ENCODE peak calls at places on chromosomes 11 and 22, in eight cellular contexts. J is body of pancreas, P is lower lobe of right lung, W is brain microvascular endothelial cell, Q is breast epithelium, F is uterus, M is endothelial cell, D is foreskin fibroblast. S is an unnamed sample.

GRCh38 chr22:21082248-21082647 is 36.5 kb downstream of the LRRC74B start:
- DNase-seq in J (no peak), P (no peak), W (no peak), Q (no peak), F (no peak), M (no peak), D (no peak), S (no peak)

GRCh38 chr22:20424937-20425587 is 12.6 kb downstream of the SCARF2 start:
- DNase-seq in J (no peak), P (no peak), W (peak; percentile 24), Q (no peak), F (peak; percentile 53), M (no peak), D (no peak), S (peak; percentile 7)

GRCh38 chr11:128521697-128522062 is 65.7 kb downstream of the ETS1 start:
- DNase-seq in J (peak; percentile 41), P (peak; percentile 51), W (no peak), Q (no peak), F (peak; percentile 50), M (no peak), D (no peak), S (no peak)

GRCh38 chr22:17234144-17234623 is 14.9 kb upstream of the ADA2 start:
- DNase-seq in J (no peak), P (peak; percentile 33), W (no peak), Q (no peak), F (no peak), M (peak; percentile 50), D (no peak), S (no peak)

GRCh38 chr11:116176484-116177005 is 596.2 kb downstream of the BUD13 start:
- DNase-seq in J (no peak), P (no peak), W (no peak), Q (no peak), F (no peak), M (no peak), D (no peak), S (no peak)

GRCh38 chr22:30005213-30005857 is 74.9 kb upstream of the HORMAD2 start:
- DNase-seq in J (peak; percentile 79), P (peak; percentile 62), W (peak; percentile 72), Q (no peak), F (peak; percentile 78), M (peak; percentile 74), D (peak; percentile 50), S (peak; percentile 75)

GRCh38 chr11:47254381-47254780 is 3.4 kb upstream of the NR1H3 start:
- DNase-seq in J (no peak), P (peak; percentile 39), W (no peak), Q (no peak), F (no peak), M (no peak), D (peak; percentile 27), S (no peak)

GRCh38 chr11:128155590-128155989 is 431.8 kb downstream of the ETS1 start:
- DNase-seq in J (no peak), P (no peak), W (no peak), Q (no peak), F (no peak), M (no peak), D (no peak), S (no peak)

GRCh38 chr11:133007020-133007584 is 525.2 kb downstream of the OPCML start:
- DNase-seq in J (no peak), P (no peak), W (no peak), Q (no peak), F (no peak), M (no peak), D (no peak), S (no peak)

GRCh38 chr11:2376751-2377451 is at the start of gene CD81:
- DNase-seq in J (peak; percentile 59), P (peak; percentile 65), W (no peak), Q (no peak), F (peak; percentile 67), M (peak; percentile 68), D (no peak), S (peak; percentile 82)

GRCh38 chr11:121613724-121614123 is 161.0 kb upstream of the SORL1-AS1 start:
- DNase-seq in J (no peak), P (no peak), W (no peak), Q (no peak), F (no peak), M (no peak), D (no peak), S (no peak)

GRCh38 chr11:29125621-29126020 is 891.2 kb downstream of the KCNA4 start:
- DNase-seq in J (no peak), P (no peak), W (no peak), Q (no peak), F (no peak), M (no peak), D (peak; percentile 53), S (peak; percentile 4)

GRCh38 chr11:133576351-133576750 is 44.0 kb upstream of the OPCML start:
- DNase-seq in J (no peak), P (no peak), W (no peak), Q (no peak), F (no peak), M (no peak), D (no peak), S (no peak)

DNA sequence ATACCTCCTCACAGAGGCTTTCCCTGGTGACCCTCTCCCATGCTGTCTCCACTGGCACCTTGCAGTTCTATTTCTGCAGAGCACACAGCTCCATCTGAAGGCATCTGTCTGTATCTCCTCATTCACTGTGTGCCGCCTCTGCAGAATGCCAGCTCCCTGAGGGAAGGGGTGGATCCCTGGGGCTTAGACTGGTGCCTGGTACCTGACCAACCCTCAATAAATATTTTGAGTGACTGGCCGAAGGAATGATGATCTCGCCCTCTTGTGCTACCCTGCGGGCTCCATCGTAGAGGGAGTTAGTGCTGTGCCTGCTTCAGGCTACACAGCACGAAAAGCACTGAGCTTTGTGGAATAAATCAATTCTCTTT is 1.6 kb downstream of the CBX7 start:
- DNase-seq in J (no peak), P (no peak), W (no peak), Q (no peak), F (no peak), M (no peak), D (no peak), S (peak; percentile 15)
- TF ChIP-seq CTCF in J (no peak), P (no peak), W (no peak), Q (no peak), F (no peak), M (no peak), D (no peak), S (no peak)

DNA sequence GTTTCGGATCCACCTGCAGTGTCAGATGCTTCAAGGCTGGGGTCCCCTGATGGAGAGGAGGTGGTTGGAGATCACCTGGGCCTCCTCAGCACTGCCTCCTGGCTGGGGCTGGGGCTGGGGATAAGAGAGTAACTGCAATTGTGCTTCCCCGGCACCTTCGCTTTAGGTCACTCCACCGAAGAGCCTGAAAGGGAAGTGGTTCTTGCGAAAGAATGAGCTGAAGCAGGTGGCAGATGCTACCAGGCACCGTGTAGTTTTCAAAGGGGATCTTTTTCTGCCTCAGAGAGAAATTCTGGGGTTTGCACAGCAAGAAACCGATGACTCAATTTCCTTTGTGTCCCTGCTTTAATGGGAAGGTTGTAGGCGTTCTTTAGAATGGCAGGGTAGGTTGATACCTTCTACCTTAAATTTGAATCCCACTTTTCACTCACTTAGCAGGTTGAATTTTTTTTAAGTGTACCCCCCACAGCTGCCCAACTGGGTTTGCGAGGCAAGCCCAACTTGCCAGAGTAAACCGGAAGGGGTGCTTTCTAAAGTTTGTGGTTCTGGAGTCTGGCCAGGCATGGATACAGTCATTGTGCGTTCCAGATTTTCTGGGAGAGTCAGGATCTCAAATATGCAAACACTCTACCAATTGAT is 5.3 kb downstream of the CD44 start:
- DNase-seq in J (no peak), P (no peak), W (peak; percentile 53), Q (no peak), F (no peak), M (no peak), D (peak; percentile 67), S (no peak)
- TF ChIP-seq CTCF in J (no peak), P (no peak), W (no peak), Q (no peak), F (no peak), M (no peak), D (no peak), S (no peak)

GRCh38 chr11:66548041-66548440 is 1.3 kb downstream of the ACTN3 start:
- DNase-seq in J (no peak), P (no peak), W (no peak), Q (no peak), F (no peak), M (no peak), D (no peak), S (no peak)

GRCh38 chr11:66547662-66548009 is 933 bp downstream of the ACTN3 start:
- DNase-seq in J (no peak), P (no peak), W (no peak), Q (no peak), F (no peak), M (no peak), D (no peak), S (no peak)

GRCh38 chr11:66549696-66550095 is 3.0 kb downstream of the ACTN3 start:
- DNase-seq in J (no peak), P (no peak), W (no peak), Q (no peak), F (no peak), M (no peak), D (no peak), S (no peak)

GRCh38 chr11:66548774-66549630 is 2.3 kb downstream of the ACTN3 start:
- DNase-seq in J (no peak), P (no peak), W (no peak), Q (no peak), F (no peak), M (no peak), D (no peak), S (no peak)

DNA sequence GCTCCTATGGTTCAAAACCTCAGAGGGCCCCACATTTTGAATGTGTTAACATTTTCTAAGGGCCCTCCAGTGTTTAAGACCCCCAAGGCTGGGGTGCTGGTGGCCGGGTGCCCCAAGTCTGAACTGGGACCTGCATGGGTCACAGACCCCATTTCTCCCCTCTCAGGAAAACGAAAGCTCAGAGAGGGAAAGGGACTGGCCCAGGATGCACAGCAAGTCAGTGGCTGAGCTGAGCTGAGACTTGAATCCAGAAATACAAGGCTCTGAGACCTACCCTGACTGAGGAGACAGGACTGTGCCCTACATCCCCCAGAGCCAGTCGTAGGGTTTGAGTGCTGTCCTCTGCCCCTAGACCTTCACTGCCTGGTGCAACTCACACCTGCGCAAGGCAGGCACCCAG is 4.2 kb downstream of the ACTN3 start:
- DNase-seq in J (no peak), P (no peak), W (no peak), Q (no peak), F (no peak), M (no peak), D (no peak), S (no peak)
- TF ChIP-seq CTCF in J (no peak), P (no peak), W (no peak), Q (no peak), F (no peak), M (no peak), D (no peak), S (no peak)

DNA sequence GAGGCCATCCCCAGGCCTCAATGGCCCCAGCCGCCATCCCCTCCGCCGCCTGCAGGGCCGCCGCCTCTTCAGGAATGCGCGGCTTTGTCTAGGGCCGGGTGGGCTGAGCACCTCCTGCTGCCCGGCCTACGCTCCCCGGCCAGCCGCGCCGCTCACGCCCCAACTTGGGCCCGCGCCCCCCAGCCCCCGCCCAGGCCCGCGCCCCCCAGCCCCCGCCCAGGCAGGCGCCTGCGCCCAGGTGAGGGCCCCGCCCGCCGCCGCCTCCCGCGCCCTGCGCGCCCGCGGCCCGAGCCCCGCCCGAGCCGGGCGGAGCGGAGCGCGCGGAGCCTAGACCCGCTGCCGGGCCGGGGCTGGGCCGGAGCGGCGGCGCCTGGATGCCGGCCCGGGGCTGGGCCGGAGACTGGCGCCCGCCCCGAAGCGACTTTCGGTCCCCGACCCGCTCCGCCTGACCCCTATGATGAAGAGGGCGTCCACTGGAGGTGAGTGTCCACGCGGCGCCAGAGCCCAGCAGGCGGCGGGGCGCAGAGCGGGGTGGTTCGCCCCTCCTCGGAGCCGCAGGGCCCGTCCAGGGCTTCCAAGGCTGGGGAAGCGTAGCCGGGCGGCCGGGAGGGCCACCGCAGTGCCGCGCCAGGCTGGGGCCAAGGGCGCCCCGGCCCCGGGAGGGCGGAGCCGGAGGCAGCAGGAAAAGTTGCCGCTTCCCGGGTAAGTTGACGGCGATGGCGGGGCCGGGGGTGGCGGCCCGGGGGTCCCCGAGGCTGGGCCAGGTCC is 34.3 kb upstream of the PRODH start:
- DNase-seq in J (peak; percentile 40), P (no peak), W (no peak), Q (no peak), F (no peak), M (peak; percentile 69), D (no peak), S (peak; percentile 53)
- TF ChIP-seq CTCF in J (peak; percentile 13), P (no peak), W (peak; percentile 15), Q (no peak), F (no peak), M (no peak), D (no peak), S (peak; percentile 18)

S was measured in hepatocyte.